ENCODE peak calls at places on chromosomes 1 and 21, in six cellular contexts. Q is fibroblast of lung, Z is prostate gland, C is retina, H is RCC 7860, S is AG20443. M is an unnamed sample.

GRCh38 chr1:172382949-172383348 is 37.5 kb upstream of the C1orf105 start:
- DNase-seq in Q (no peak), Z (no peak), C (no peak), H (no peak), S (no peak), M (no peak)

GRCh38 chr1:221444346-221444745 is 297.5 kb downstream of the DUSP10 start:
- DNase-seq in Q (peak; percentile 34), Z (no peak), C (no peak), H (no peak), S (no peak), M (no peak)

GRCh38 chr1:53025034-53025777 is 36.8 kb upstream of the PODN start:
- DNase-seq in Q (peak; percentile 93), Z (no peak), C (peak; percentile 54), H (peak; percentile 38), S (peak; percentile 90), M (peak; percentile 52)

GRCh38 chr1:216140650-216141547 is 282.3 kb downstream of the USH2A start:
- DNase-seq in Q (peak; percentile 89), Z (no peak), C (no peak), H (no peak), S (no peak), M (no peak)

GRCh38 chr1:231808116-231808515 is 181.5 kb downstream of the DISC1 start:
- DNase-seq in Q (no peak), Z (no peak), C (no peak), H (no peak), S (peak; percentile 27), M (no peak)

GRCh38 chr1:1832151-1832550 is 53.9 kb upstream of the NADK start:
- DNase-seq in Q (no peak), Z (no peak), C (no peak), H (no peak), S (no peak), M (no peak)

GRCh38 chr1:182080955-182081582 is 19.6 kb upstream of the ZNF648 start:
- DNase-seq in Q (peak; percentile 36), Z (peak; percentile 24), C (peak; percentile 65), H (no peak), S (peak; percentile 60), M (peak; percentile 10)

GRCh38 chr1:42963378-42964005 is 4.8 kb upstream of the SLC2A1 start:
- DNase-seq in Q (peak; percentile 87), Z (no peak), C (no peak), H (peak; percentile 77), S (peak; percentile 72), M (peak; percentile 41)

GRCh38 chr1:229117664-229118300 is 153.1 kb upstream of the RAB4A start:
- DNase-seq in Q (peak; percentile 95), Z (peak; percentile 85), C (no peak), H (peak; percentile 30), S (peak; percentile 62), M (no peak)

GRCh38 chr21:35428927-35429326 is 379.8 kb upstream of the RUNX1 start:
- DNase-seq in Q (no peak), Z (no peak), C (no peak), H (no peak), S (no peak), M (no peak)

GRCh38 chr1:161726631-161727342 is 5.4 kb downstream of the FCRLB start:
- DNase-seq in Q (peak; percentile 83), Z (peak; percentile 79), C (peak; percentile 92), H (peak; percentile 67), S (peak; percentile 79), M (peak; percentile 81)

GRCh38 chr1:45359882-45360513 is 19.8 kb upstream of the MUTYH start:
- DNase-seq in Q (peak; percentile 84), Z (peak; percentile 75), C (peak; percentile 44), H (peak; percentile 18), S (peak; percentile 66), M (peak; percentile 14)

GRCh38 chr1:30446100-30446499 is 277.3 kb downstream of the MATN1 start:
- DNase-seq in Q (no peak), Z (no peak), C (no peak), H (no peak), S (peak; percentile 2), M (no peak)

GRCh38 chr1:21508580-21509350 is 458 bp upstream of the ALPL start:
- DNase-seq in Q (peak; percentile 43), Z (peak; percentile 44), C (peak; percentile 73), H (no peak), S (peak; percentile 88), M (peak; percentile 21)

GRCh38 chr1:229336345-229336744 is 6.5 kb downstream of the CCSAP start:
- DNase-seq in Q (no peak), Z (no peak), C (peak; percentile 18), H (no peak), S (no peak), M (no peak)

GRCh38 chr1:86754265-86754974 is 50.0 kb downstream of the SH3GLB1 start:
- DNase-seq in Q (no peak), Z (no peak), C (no peak), H (no peak), S (no peak), M (no peak)

GRCh38 chr1:154747841-154748766 is 122.0 kb downstream of the KCNN3 start:
- DNase-seq in Q (peak; percentile 27), Z (no peak), C (peak; percentile 73), H (no peak), S (no peak), M (no peak)

GRCh38 chr1:38772026-38772425 is 87.5 kb downstream of the RRAGC start:
- DNase-seq in Q (no peak), Z (no peak), C (no peak), H (no peak), S (no peak), M (no peak)

GRCh38 chr21:45049725-45050359 is 24.5 kb upstream of the ADARB1 start:
- DNase-seq in Q (peak; percentile 18), Z (no peak), C (no peak), H (no peak), S (no peak), M (no peak)

GRCh38 chr1:176692988-176693696 is 230.2 kb downstream of the PAPPA2 start:
- DNase-seq in Q (no peak), Z (no peak), C (no peak), H (no peak), S (no peak), M (no peak)

GRCh38 chr21:36608251-36608650 is 90.7 kb upstream of the SIM2 start:
- DNase-seq in Q (no peak), Z (no peak), C (no peak), H (no peak), S (no peak), M (no peak)

GRCh38 chr1:209886219-209886536 is 51.8 kb upstream of the SYT14 start:
- DNase-seq in Q (no peak), Z (no peak), C (no peak), H (peak; percentile 27), S (no peak), M (no peak)

GRCh38 chr1:228691926-228692325 is 43.4 kb upstream of the RHOU start:
- DNase-seq in Q (peak; percentile 55), Z (peak; percentile 70), C (no peak), H (peak; percentile 39), S (peak; percentile 30), M (peak; percentile 3)

GRCh38 chr1:228487336-228488106 is at the start of gene RNF187:
- DNase-seq in Q (no peak), Z (peak; percentile 82), C (no peak), H (no peak), S (peak; percentile 94), M (no peak)

GRCh38 chr1:155648207-155649147 is 38.5 kb downstream of the MSTO1 start:
- DNase-seq in Q (peak; percentile 90), Z (peak; percentile 56), C (peak; percentile 15), H (peak; percentile 92), S (peak; percentile 72), M (peak; percentile 83)

GRCh38 chr1:91503332-91503900 is 2.8 kb downstream of the CDC7 start:
- DNase-seq in Q (no peak), Z (no peak), C (no peak), H (no peak), S (no peak), M (no peak)

GRCh38 chr1:170513138-170513537 is 18.8 kb upstream of the GORAB start:
- DNase-seq in Q (no peak), Z (no peak), C (no peak), H (no peak), S (no peak), M (no peak)

GRCh38 chr1:37767488-37767887 is 2.6 kb upstream of the EPHA10 start:
- DNase-seq in Q (no peak), Z (no peak), C (no peak), H (no peak), S (no peak), M (no peak)

GRCh38 chr1:45009956-45010854 is 919 bp downstream of the HECTD3 start:
- DNase-seq in Q (no peak), Z (no peak), C (no peak), H (no peak), S (peak; percentile 55), M (peak; percentile 11)

GRCh38 chr1:71184410-71184809 is 103.6 kb upstream of the ZRANB2 start:
- DNase-seq in Q (no peak), Z (no peak), C (no peak), H (no peak), S (no peak), M (no peak)

GRCh38 chr1:225766967-225767413 is 10.6 kb upstream of the SRP9 start:
- DNase-seq in Q (peak; percentile 97), Z (no peak), C (no peak), H (peak; percentile 85), S (peak; percentile 85), M (peak; percentile 70)

GRCh38 chr1:155199792-155200191 is 7.9 kb downstream of the THBS3 start:
- DNase-seq in Q (no peak), Z (no peak), C (no peak), H (no peak), S (no peak), M (no peak)

GRCh38 chr1:217674330-217674729 is 43.2 kb downstream of the SPATA17 start:
- DNase-seq in Q (no peak), Z (no peak), C (no peak), H (no peak), S (no peak), M (no peak)

GRCh38 chr1:153633161-153633746 is 612 bp upstream of the CHTOP start:
- DNase-seq in Q (no peak), Z (no peak), C (no peak), H (no peak), S (peak; percentile 55), M (no peak)